ENCODE peak calls at places on chromosomes 1 and 21, in six cellular contexts. V, P, O, L, B and N are unnamed samples.

GRCh38 chr1:30888391-30888790 is 20.2 kb downstream of the SDC3 start:
- DNase-seq in L (no peak), B (no peak), P (no peak), V (no peak), O (peak; percentile 82), N (no peak)

GRCh38 chr1:153963850-153964331 is 554 bp upstream of the SLC39A1 start:
- DNase-seq in V (no peak), L (no peak), B (no peak), O (peak; percentile 70), P (no peak), N (no peak)

GRCh38 chr1:66402194-66402593 is 131.8 kb upstream of the SGIP1 start:
- DNase-seq in B (no peak), O (no peak), P (peak; percentile 87), L (no peak), V (no peak), N (no peak)

GRCh38 chr1:47944561-47944960 is 52.6 kb downstream of the TRABD2B start:
- DNase-seq in P (no peak), O (no peak), B (no peak), V (no peak), L (no peak), N (no peak)

GRCh38 chr1:54884768-54885167 is 2.2 kb downstream of the DHCR24 start:
- DNase-seq in O (no peak), L (no peak), B (no peak), P (no peak), V (no peak), N (no peak)

GRCh38 chr1:21216835-21217811 is 40.4 kb upstream of the EIF4G3 start:
- DNase-seq in O (no peak), V (peak; percentile 80), P (no peak), L (peak; percentile 48), B (no peak), N (no peak)

GRCh38 chr1:40014812-40015594 is 25.5 kb upstream of the CAP1 start:
- DNase-seq in P (no peak), V (no peak), O (no peak), L (no peak), B (no peak), N (no peak)

GRCh38 chr1:37998913-37999433 is 6.3 kb downstream of the FHL3 start:
- DNase-seq in V (no peak), B (no peak), P (no peak), O (no peak), L (no peak), N (no peak)

GRCh38 chr1:45612941-45613579 is 10.8 kb downstream of the CCDC17 start:
- DNase-seq in P (no peak), O (no peak), V (no peak), B (no peak), L (no peak), N (no peak)

GRCh38 chr1:150066838-150067183 is 765 bp upstream of the VPS45 start:
- DNase-seq in B (peak; percentile 5), O (peak; percentile 33), P (peak; percentile 12), V (peak; percentile 22), L (peak; percentile 25), N (peak; percentile 6)

GRCh38 chr1:68213843-68214242 is 18.5 kb downstream of the WLS start:
- DNase-seq in P (no peak), B (no peak), L (no peak), V (no peak), O (peak; percentile 78), N (no peak)

GRCh38 chr1:94544706-94545490 is 3.3 kb upstream of the F3 start:
- DNase-seq in L (no peak), P (no peak), O (no peak), V (no peak), B (no peak), N (no peak)

GRCh38 chr1:24894002-24894401 is 36.1 kb downstream of the RUNX3 start:
- DNase-seq in O (peak; percentile 4), V (no peak), B (no peak), P (no peak), L (no peak), N (no peak)

GRCh38 chr1:37622131-37622530 is 12.6 kb downstream of the RSPO1 start:
- DNase-seq in L (no peak), B (no peak), P (no peak), V (peak; percentile 51), O (no peak), N (no peak)

GRCh38 chr1:198903203-198903602 is 264.4 kb downstream of the PTPRC start:
- DNase-seq in B (peak; percentile 1), O (no peak), V (no peak), P (no peak), L (no peak), N (no peak)

GRCh38 chr1:36557041-36558000 is 74.6 kb upstream of the CSF3R start:
- DNase-seq in V (no peak), P (no peak), B (no peak), O (no peak), L (no peak), N (no peak)

GRCh38 chr1:221699582-221700519 is 42.0 kb downstream of the DUSP10 start:
- DNase-seq in O (no peak), P (no peak), B (no peak), V (no peak), L (no peak), N (no peak)

GRCh38 chr1:89754518-89754917 is 66.3 kb upstream of the LRRC8D start:
- DNase-seq in B (no peak), L (no peak), V (no peak), P (no peak), O (no peak), N (peak; percentile 24)

GRCh38 chr1:74392848-74393247 is 119.6 kb downstream of the LRRC53 start:
- DNase-seq in B (no peak), O (no peak), L (no peak), P (no peak), V (no peak), N (no peak)

GRCh38 chr21:38181101-38181500 is 75.7 kb upstream of the KCNJ15 start:
- DNase-seq in V (no peak), L (no peak), B (no peak), O (no peak), P (no peak), N (no peak)

GRCh38 chr1:117828206-117828605 is 101.2 kb downstream of the GDAP2 start:
- DNase-seq in O (no peak), B (no peak), L (no peak), V (no peak), P (no peak), N (no peak)
- TF ChIP-seq POLR2AphosphoS5 in O (no peak), B (no peak), L (no peak), V (no peak), P (no peak), N (no peak)

GRCh38 chr1:234529095-234529494 is 50.1 kb upstream of the TARBP1 start:
- DNase-seq in O (no peak), P (no peak), L (no peak), V (no peak), B (no peak), N (no peak)

GRCh38 chr1:234529661-234530237 is 50.8 kb upstream of the TARBP1 start:
- DNase-seq in O (no peak), L (no peak), V (no peak), B (no peak), P (no peak), N (no peak)

GRCh38 chr1:234527346-234527745 is 48.4 kb upstream of the TARBP1 start:
- DNase-seq in P (no peak), B (no peak), L (no peak), O (no peak), V (no peak), N (no peak)

GRCh38 chr1:234530641-234531040 is 51.7 kb upstream of the TARBP1 start:
- DNase-seq in O (no peak), B (no peak), L (no peak), V (no peak), P (no peak), N (no peak)

GRCh38 chr1:234528073-234528865 is 49.3 kb upstream of the TARBP1 start:
- DNase-seq in B (no peak), O (no peak), P (no peak), V (peak; percentile 45), L (no peak), N (no peak)
- TF ChIP-seq POLR2AphosphoS5 in B (no peak), O (no peak), P (no peak), V (no peak), L (no peak), N (no peak)

DNA sequence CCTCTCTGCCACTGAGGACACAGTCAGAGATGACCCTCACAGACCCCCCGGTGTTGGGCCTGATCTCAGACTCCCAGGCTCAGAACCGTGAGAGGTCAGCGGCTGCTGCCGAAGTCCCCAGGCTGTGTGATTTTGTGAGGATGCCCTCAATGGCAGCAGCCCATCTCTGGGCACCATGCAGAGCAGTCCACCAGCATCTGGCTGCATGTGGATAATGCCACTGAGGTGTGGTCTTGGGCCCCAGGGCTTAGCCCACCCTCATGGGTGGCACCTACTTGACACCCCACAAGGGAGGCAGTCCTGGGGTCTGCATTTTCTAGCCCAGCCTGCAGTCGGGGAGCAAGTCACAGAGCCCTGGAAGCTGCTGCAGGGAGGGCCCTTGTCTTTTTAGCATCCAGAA is 5.5 kb upstream of the ACTRT2 start:
- DNase-seq in V (no peak), B (no peak), L (no peak), O (no peak), P (no peak), N (no peak)
- TF ChIP-seq POLR2AphosphoS5 in V (no peak), B (no peak), L (no peak), O (no peak), P (no peak), N (no peak)

DNA sequence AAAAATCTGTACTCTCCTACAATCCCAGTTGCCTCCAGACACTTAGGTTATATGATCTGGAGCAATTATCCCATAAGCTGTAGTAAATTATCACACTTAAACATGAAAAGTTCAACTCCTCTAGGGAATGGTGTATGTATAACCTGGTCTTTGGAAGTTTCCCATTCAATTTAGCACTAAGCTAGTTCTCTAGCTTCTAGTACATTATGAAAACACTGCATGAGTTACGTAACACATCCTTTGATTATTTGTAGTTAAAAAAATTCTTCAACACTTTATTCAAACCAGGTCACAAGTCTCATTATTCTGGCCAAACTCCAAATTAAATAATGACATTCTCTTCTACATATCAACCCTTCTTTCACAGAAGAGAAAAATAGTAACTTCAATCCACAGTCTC is 827.0 kb upstream of the ADAMTS5 start:
- DNase-seq in V (no peak), P (no peak), L (no peak), O (no peak), B (no peak), N (no peak)
- TF ChIP-seq POLR2AphosphoS5 in V (no peak), P (no peak), L (no peak), O (no peak), B (no peak), N (no peak)

GRCh38 chr1:35191429-35192055 is 1.4 kb downstream of the SFPQ start:
- DNase-seq in B (no peak), L (no peak), V (no peak), O (no peak), P (no peak), N (no peak)
- TF ChIP-seq POLR2AphosphoS5 in B (no peak), L (no peak), V (no peak), O (no peak), P (peak; percentile 70), N (no peak)

GRCh38 chr1:58768332-58768731 is 15.5 kb downstream of the JUN start:
- DNase-seq in V (no peak), L (no peak), B (no peak), P (no peak), O (no peak), N (no peak)

GRCh38 chr1:58774027-58774426 is 9.8 kb downstream of the JUN start:
- DNase-seq in P (no peak), O (no peak), L (no peak), V (no peak), B (no peak), N (no peak)

GRCh38 chr1:58769809-58770345 is 14.0 kb downstream of the JUN start:
- DNase-seq in O (no peak), B (no peak), L (no peak), V (no peak), P (no peak), N (no peak)

GRCh38 chr1:58768971-58769808 is 14.7 kb downstream of the JUN start:
- DNase-seq in O (peak; percentile 66), P (no peak), B (no peak), V (peak; percentile 75), L (no peak), N (peak; percentile 31)

GRCh38 chr1:58773406-58773840 is 10.4 kb downstream of the JUN start:
- DNase-seq in V (no peak), P (no peak), B (no peak), L (no peak), O (peak; percentile 45), N (peak; percentile 68)
- TF ChIP-seq POLR2AphosphoS5 in V (no peak), P (no peak), B (no peak), L (no peak), O (no peak), N (no peak)